ENCODE peak calls at places on chromosomes 7 and 10, in nine cellular contexts. U is 8988T; B is kidney tubule cell; I is HepG2; S is non-pigmented ciliary epithelial cell; K is CD4-positive, alpha-beta T cell; D is GM04504; X is NCI-H1105; Y is stimulated activated CD4-positive, alpha-beta T cell treated with anti-CD3 and anti-CD28 coated beads, Interleukin-15, amount 100 ng/mL, for 1 hour. J is an unnamed sample.

GRCh38 chr7:94623820-94624219 is 32.1 kb downstream of the SGCE start:
- DNase-seq in U (no peak), B (no peak), I (peak), S (no peak), K (no peak), D (no peak), X (no peak), Y (no peak), J (no peak)

GRCh38 chr7:44279286-44279685 is 46.1 kb downstream of the CAMK2B start:
- DNase-seq in U (no peak), B (no peak), I (no peak), S (no peak), K (no peak), D (no peak), X (no peak), Y (no peak), J (no peak)

GRCh38 chr10:102752266-102752930 is 8.7 kb downstream of the WBP1L start:
- DNase-seq in U (no peak), B (peak), I (peak), S (peak), K (no peak), D (peak), X (no peak), Y (no peak), J (no peak)

GRCh38 chr7:152590481-152590880 is 85.5 kb downstream of the XRCC2 start:
- DNase-seq in U (no peak), B (no peak), I (no peak), S (no peak), K (no peak), D (no peak), X (no peak), Y (no peak), J (no peak)

GRCh38 chr10:132152896-132153580 is 33.7 kb upstream of the DPYSL4 start:
- DNase-seq in U (no peak), B (no peak), I (no peak), S (no peak), K (no peak), D (no peak), X (no peak), Y (no peak), J (no peak)

GRCh38 chr7:116591202-116592040 is 66.6 kb downstream of the CAV1 start:
- DNase-seq in U (no peak), B (peak), I (no peak), S (no peak), K (no peak), D (no peak), X (peak), Y (no peak), J (no peak)

GRCh38 chr10:93652857-93653256 is 40.5 kb downstream of the PDE6C start:
- DNase-seq in U (no peak), B (peak), I (no peak), S (peak), K (no peak), D (no peak), X (no peak), Y (no peak), J (no peak)

GRCh38 chr7:155920068-155920461 is 107.8 kb upstream of the SHH start:
- DNase-seq in U (no peak), B (no peak), I (no peak), S (no peak), K (no peak), D (no peak), X (no peak), Y (no peak), J (no peak)